ENCODE peak calls at places on chromosomes 5 and 9, in seven cellular contexts. X, Z, R, P, Y, U and J are unnamed samples.
A peak's percentile ranks its signal among the peaks of the same experiment; 100 is the strongest.

GRCh38 chr5:1834721-1835425 is 33.7 kb downstream of the NDUFS6 start:
- DNase-seq in X (no peak), Z (no peak), R (no peak), P (no peak), Y (no peak), U (no peak), J (no peak)

GRCh38 chr5:175700991-175701390 is 43.1 kb downstream of the HRH2 start:
- DNase-seq in X (peak; percentile 42), Z (peak; percentile 59), R (no peak), P (no peak), Y (no peak), U (peak; percentile 29), J (no peak)

GRCh38 chr5:64678400-64678799 is 11.9 kb upstream of the SHISAL2B start:
- DNase-seq in X (no peak), Z (no peak), R (no peak), P (no peak), Y (no peak), U (no peak), J (no peak)

GRCh38 chr5:131067596-131067995 is 97.5 kb downstream of the HINT1 start:
- DNase-seq in X (no peak), Z (no peak), R (no peak), P (no peak), Y (no peak), U (no peak), J (no peak)

GRCh38 chr5:128498844-128499455 is 39.1 kb downstream of the FBN2 start:
- DNase-seq in X (no peak), Z (peak; percentile 84), R (no peak), P (no peak), Y (no peak), U (peak; percentile 66), J (no peak)

GRCh38 chr9:19551124-19551929 is 142.5 kb downstream of the ACER2 start:
- DNase-seq in X (no peak), Z (no peak), R (no peak), P (no peak), Y (no peak), U (peak; percentile 65), J (no peak)

GRCh38 chr5:124259017-124259416 is 487.4 kb downstream of the ZNF608 start:
- DNase-seq in X (no peak), Z (no peak), R (no peak), P (no peak), Y (no peak), U (no peak), J (no peak)

GRCh38 chr5:171927345-171927941 is 79.0 kb downstream of the FBXW11 start:
- DNase-seq in X (no peak), Z (peak; percentile 56), R (no peak), P (no peak), Y (no peak), U (no peak), J (no peak)

GRCh38 chr9:117718701-117719100 is 14.5 kb downstream of the TLR4 start:
- DNase-seq in X (no peak), Z (no peak), R (no peak), P (no peak), Y (no peak), U (no peak), J (no peak)

GRCh38 chr9:81456431-81456970 is 232.8 kb downstream of the TLE1 start:
- DNase-seq in X (no peak), Z (no peak), R (no peak), P (no peak), Y (no peak), U (no peak), J (no peak)

GRCh38 chr9:35733109-35733541 is 659 bp downstream of the CREB3 start:
- DNase-seq in X (no peak), Z (peak; percentile 81), R (no peak), P (no peak), Y (no peak), U (peak; percentile 90), J (no peak)

GRCh38 chr9:16899611-16900010 is 29.1 kb upstream of the BNC2 start:
- DNase-seq in X (no peak), Z (no peak), R (no peak), P (no peak), Y (no peak), U (no peak), J (no peak)

GRCh38 chr9:13958672-13959071 is 355.3 kb downstream of the NFIB start:
- DNase-seq in X (no peak), Z (no peak), R (no peak), P (no peak), Y (no peak), U (no peak), J (no peak)

GRCh38 chr5:1088726-1089125 is 23.1 kb downstream of the SLC12A7 start:
- DNase-seq in X (no peak), Z (no peak), R (no peak), P (no peak), Y (no peak), U (no peak), J (no peak)

GRCh38 chr9:101440714-101441230 is 5.2 kb upstream of the ALDOB start:
- DNase-seq in X (no peak), Z (no peak), R (no peak), P (no peak), Y (no peak), U (no peak), J (no peak)

GRCh38 chr5:143435207-143435657 is 31.7 kb upstream of the NR3C1 start:
- DNase-seq in X (no peak), Z (peak; percentile 97), R (no peak), P (no peak), Y (no peak), U (no peak), J (no peak)

GRCh38 chr9:70340572-70340971 is 73.9 kb downstream of the KLF9 start:
- DNase-seq in X (no peak), Z (peak; percentile 71), R (no peak), P (no peak), Y (no peak), U (peak; percentile 22), J (no peak)

GRCh38 chr9:72211047-72211446 is 61.8 kb downstream of the GDA start:
- DNase-seq in X (no peak), Z (no peak), R (no peak), P (no peak), Y (no peak), U (no peak), J (no peak)

GRCh38 chr5:88691945-88692868 is 190.8 kb downstream of the MEF2C start:
- DNase-seq in X (no peak), Z (no peak), R (no peak), P (no peak), Y (no peak), U (no peak), J (no peak)

GRCh38 chr9:122562134-122562760 is 9.3 kb downstream of the OR1N2 start:
- DNase-seq in X (no peak), Z (no peak), R (no peak), P (no peak), Y (no peak), U (peak; percentile 58), J (no peak)

GRCh38 chr9:99820330-99821186 is 1.1 kb upstream of the NR4A3 start:
- DNase-seq in X (peak; percentile 93), Z (peak; percentile 84), R (peak; percentile 75), P (peak; percentile 73), Y (peak; percentile 73), U (peak; percentile 22), J (peak; percentile 30)

GRCh38 chr9:93304574-93305496 is 120.9 kb downstream of the WNK2 start:
- DNase-seq in X (peak; percentile 83), Z (peak; percentile 60), R (peak; percentile 71), P (peak; percentile 61), Y (peak; percentile 55), U (peak; percentile 88), J (peak; percentile 52)

GRCh38 chr5:88659529-88660325 is 223.3 kb downstream of the MEF2C start:
- DNase-seq in X (no peak), Z (peak; percentile 92), R (no peak), P (no peak), Y (no peak), U (peak; percentile 68), J (no peak)

GRCh38 chr5:154403776-154404387 is 41.9 kb upstream of the SAP30L start:
- DNase-seq in X (no peak), Z (no peak), R (no peak), P (no peak), Y (no peak), U (no peak), J (no peak)

GRCh38 chr5:170161069-170161468 is 55.4 kb downstream of the FOXI1 start:
- DNase-seq in X (no peak), Z (peak; percentile 93), R (no peak), P (no peak), Y (no peak), U (no peak), J (no peak)

GRCh38 chr9:87569008-87569908 is 71.6 kb downstream of the DAPK1 start:
- DNase-seq in X (peak; percentile 61), Z (no peak), R (peak; percentile 61), P (no peak), Y (no peak), U (peak; percentile 18), J (no peak)

GRCh38 chr9:94768766-94769165 is 42.3 kb downstream of the AOPEP start:
- DNase-seq in X (no peak), Z (no peak), R (no peak), P (no peak), Y (no peak), U (no peak), J (no peak)
- H3K27ac ChIP-seq in X (no peak overlapping the region), Z (no peak overlapping the region), R (no peak overlapping the region), P (no peak overlapping the region), Y (no peak overlapping the region), U (no peak overlapping the region), J (no peak overlapping the region)

DNA sequence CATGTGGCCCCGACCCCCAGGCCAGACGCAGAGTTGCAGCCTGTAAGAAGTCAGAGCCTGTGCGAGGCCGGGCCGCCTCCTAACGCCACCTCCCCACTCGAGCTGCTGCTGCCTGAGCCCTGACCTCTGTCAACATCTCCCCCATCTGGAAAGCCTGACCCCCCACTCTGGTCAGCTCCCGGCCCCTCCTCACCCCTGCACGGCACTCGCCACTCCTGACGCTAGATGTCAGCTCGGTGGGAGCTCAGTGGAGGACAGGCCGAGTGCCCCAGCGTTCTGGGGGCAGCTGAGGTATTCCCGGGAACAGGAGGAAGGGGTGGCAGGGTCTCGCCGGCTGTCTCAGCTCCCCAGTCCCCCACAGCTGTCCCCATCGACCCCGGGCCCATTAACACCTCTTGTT is 19.9 kb downstream of the LHX3 start:
- DNase-seq in X (no peak), Z (no peak), R (no peak), P (no peak), Y (no peak), U (no peak), J (no peak)
- H3K27me3 ChIP-seq in X (peaks cover 33% of the 10 kb centered on the region), Z (no peaks in the 10 kb centered on the region), R (no peaks in the 10 kb centered on the region), P (peaks cover 12% of the 10 kb centered on the region), Y (no peaks in the 10 kb centered on the region), U (no peaks in the 10 kb centered on the region), J (peaks cover 3% of the 10 kb centered on the region)

GRCh38 chr5:140711794-140712193 is 11.5 kb downstream of the ZMAT2 start:
- DNase-seq in X (no peak), Z (no peak), R (no peak), P (no peak), Y (no peak), U (no peak), J (no peak)
- H3K4me3 ChIP-seq in X (no peak overlapping the region), Z (no peak overlapping the region), R (peak overlapping the region; percentile 46), P (peak overlapping the region; percentile 81), Y (peak overlapping the region; percentile 45), U (peak overlapping the region; percentile 63), J (no peak overlapping the region)

GRCh38 chr5:113678202-113678601 is 164.7 kb downstream of the YTHDC2 start:
- DNase-seq in X (no peak), Z (no peak), R (no peak), P (no peak), Y (no peak), U (no peak), J (no peak)
- H3K27ac ChIP-seq in X (no peak overlapping the region), Z (no peak overlapping the region), R (no peak overlapping the region), P (no peak overlapping the region), Y (no peak overlapping the region), U (no peak overlapping the region), J (no peak overlapping the region)

GRCh38 chr9:636931-637591 is 204.4 kb upstream of the DMRT1 start:
- DNase-seq in X (no peak), Z (no peak), R (no peak), P (no peak), Y (no peak), U (no peak), J (no peak)
- H3K27me3 ChIP-seq in X (no peaks in the 10 kb centered on the region), Z (no peaks in the 10 kb centered on the region), R (no peaks in the 10 kb centered on the region), P (no peaks in the 10 kb centered on the region), Y (no peaks in the 10 kb centered on the region), U (no peaks in the 10 kb centered on the region), J (no peaks in the 10 kb centered on the region)